ENCODE peak calls at places on chromosomes 1 and 21, in eight cellular contexts. E, A, H, L, M, T, U and P are unnamed samples.

GRCh38 chr1:20342294-20343148 is 51.8 kb downstream of the VWA5B1 start:
- DNase-seq in A (no peak), U (no peak), E (peak), H (no peak), T (no peak), L (no peak), M (no peak), P (no peak)

GRCh38 chr1:225899044-225899925 is 10.3 kb upstream of the LEFTY1 start:
- DNase-seq in A (no peak), L (no peak), T (no peak), E (no peak), U (no peak), M (no peak), H (peak), P (no peak)

GRCh38 chr1:166017395-166017794 is 149.4 kb downstream of the FAM78B start:
- DNase-seq in T (no peak), A (no peak), M (no peak), L (no peak), H (peak), E (no peak), U (no peak), P (no peak)

GRCh38 chr1:243946946-243947345 is 96.9 kb upstream of the AKT3 start:
- DNase-seq in E (no peak), L (no peak), U (no peak), A (no peak), T (peak), M (no peak), H (peak), P (peak)

GRCh38 chr1:1788136-1788535 is 9.9 kb upstream of the NADK start:
- DNase-seq in T (no peak), A (no peak), E (no peak), L (no peak), H (no peak), U (no peak), M (no peak), P (no peak)

GRCh38 chr1:17520041-17520440 is 19.5 kb upstream of the ARHGEF10L start:
- DNase-seq in M (peak), T (no peak), E (no peak), A (no peak), U (no peak), H (no peak), L (no peak), P (no peak)

GRCh38 chr1:44407430-44408180 is 2.5 kb downstream of the RNF220 start:
- DNase-seq in T (no peak), A (no peak), E (peak), M (no peak), L (peak), H (peak), U (no peak), P (no peak)

GRCh38 chr1:24536391-24536840 is 19.5 kb upstream of the NCMAP start:
- DNase-seq in U (no peak), L (no peak), E (peak), T (peak), A (no peak), H (no peak), M (peak), P (no peak)

GRCh38 chr1:21605964-21606705 is 63.0 kb downstream of the RAP1GAP start:
- DNase-seq in M (no peak), T (no peak), A (no peak), E (no peak), L (no peak), U (no peak), H (no peak), P (no peak)

GRCh38 chr21:45327458-45328197 is 39.9 kb upstream of the POFUT2 start:
- DNase-seq in M (no peak), H (no peak), U (peak), T (no peak), E (peak), A (no peak), L (peak), P (peak)

GRCh38 chr1:83799474-83800085 is 199.4 kb downstream of the TTLL7 start:
- DNase-seq in M (no peak), E (no peak), T (no peak), H (no peak), L (no peak), A (no peak), U (no peak), P (no peak)

GRCh38 chr1:33502726-33503125 is 30.3 kb downstream of the ZSCAN20 start:
- DNase-seq in T (peak), H (no peak), L (no peak), M (peak), U (no peak), E (no peak), A (no peak), P (no peak)

GRCh38 chr1:221458430-221459156 is 283.3 kb downstream of the DUSP10 start:
- DNase-seq in T (peak), E (no peak), H (no peak), U (no peak), A (no peak), L (no peak), M (peak), P (no peak)

GRCh38 chr1:150612014-150612345 is 17.4 kb downstream of the ENSA start:
- DNase-seq in M (no peak), A (no peak), H (no peak), U (no peak), E (no peak), L (no peak), T (no peak), P (no peak)

GRCh38 chr1:234175363-234175762 is 197.9 kb upstream of the COA6 start:
- DNase-seq in M (no peak), A (no peak), E (no peak), L (no peak), H (no peak), T (no peak), U (no peak), P (no peak)

GRCh38 chr1:56285554-56286402 is 293.6 kb downstream of the PLPP3 start:
- DNase-seq in U (no peak), T (peak), M (no peak), L (no peak), A (no peak), H (no peak), E (no peak), P (no peak)

GRCh38 chr1:74498901-74499300 is 13.5 kb downstream of the LRRC53 start:
- DNase-seq in E (no peak), M (no peak), H (no peak), A (no peak), L (no peak), T (no peak), U (no peak), P (no peak)

GRCh38 chr1:11337536-11338350 is 64.7 kb downstream of the UBIAD1 start:
- DNase-seq in A (no peak), H (peak), U (peak), T (peak), M (peak), E (peak), L (no peak), P (no peak)

GRCh38 chr21:45224189-45224938 is 63.3 kb downstream of the POFUT2 start:
- DNase-seq in H (no peak), U (no peak), E (no peak), L (no peak), M (no peak), T (no peak), A (no peak), P (no peak)

GRCh38 chr1:39973503-39974135 is 18.7 kb downstream of the MFSD2A start:
- DNase-seq in T (peak), A (no peak), L (peak), U (peak), M (peak), E (peak), H (peak), P (peak)

GRCh38 chr21:34743831-34744230 is 75.0 kb downstream of the CLIC6 start:
- DNase-seq in M (peak), A (no peak), U (no peak), H (no peak), T (peak), L (no peak), E (no peak), P (no peak)

GRCh38 chr1:234396871-234397270 is 23.6 kb downstream of the COA6 start:
- DNase-seq in L (no peak), T (no peak), E (no peak), A (no peak), H (no peak), M (no peak), U (no peak), P (no peak)

GRCh38 chr1:160829766-160830165 is 32.9 kb downstream of the CD244 start:
- DNase-seq in U (no peak), A (no peak), H (no peak), M (no peak), T (no peak), E (no peak), L (no peak), P (peak)

GRCh38 chr1:225250432-225250831 is 177.4 kb downstream of the LBR start:
- DNase-seq in H (no peak), L (no peak), U (no peak), M (no peak), T (no peak), E (no peak), A (no peak), P (no peak)

GRCh38 chr21:44533891-44534627 is 5.9 kb downstream of the KRTAP10-1 start:
- DNase-seq in L (no peak), H (no peak), M (no peak), E (no peak), T (no peak), U (no peak), A (no peak), P (no peak)

GRCh38 chr1:232378266-232379041 is 251.5 kb downstream of the SIPA1L2 start:
- DNase-seq in M (no peak), L (no peak), E (no peak), A (no peak), U (no peak), T (no peak), H (no peak), P (no peak)

GRCh38 chr1:237759371-237759770 is 131.4 kb downstream of the ZP4 start:
- DNase-seq in T (no peak), E (no peak), M (peak), H (no peak), L (no peak), A (no peak), U (no peak), P (no peak)

GRCh38 chr1:55088413-55088812 is 49.1 kb downstream of the PCSK9 start:
- DNase-seq in L (no peak), M (peak), E (no peak), H (no peak), U (no peak), T (no peak), A (no peak), P (no peak)

GRCh38 chr1:229784834-229785233 is 158.8 kb downstream of the URB2 start:
- DNase-seq in E (no peak), T (no peak), M (no peak), L (no peak), H (no peak), A (no peak), U (no peak), P (no peak)

GRCh38 chr1:194076646-194077045 is 890.2 kb upstream of the B3GALT2 start:
- DNase-seq in M (peak), E (no peak), A (no peak), U (no peak), H (no peak), T (peak), L (no peak), P (no peak)

GRCh38 chr1:208183977-208184901 is 59.9 kb downstream of the PLXNA2 start:
- DNase-seq in L (no peak), H (no peak), E (no peak), A (no peak), M (peak), T (peak), U (no peak), P (no peak)

GRCh38 chr1:228315945-228316588 is 90.6 kb downstream of the TRIM11 start:
- DNase-seq in E (peak), A (no peak), L (peak), M (no peak), H (peak), T (no peak), U (peak), P (peak)

GRCh38 chr1:59769412-59770095 is 45.2 kb upstream of the HOOK1 start:
- DNase-seq in L (no peak), U (no peak), H (no peak), E (no peak), M (no peak), A (no peak), T (no peak), P (no peak)

GRCh38 chr1:59768752-59769411 is 45.9 kb upstream of the HOOK1 start:
- DNase-seq in U (no peak), H (no peak), M (peak), T (no peak), A (no peak), E (no peak), L (no peak), P (no peak)

GRCh38 chr1:59765036-59765730 is 49.6 kb upstream of the HOOK1 start:
- DNase-seq in M (peak), E (no peak), U (no peak), L (no peak), T (no peak), H (no peak), A (no peak), P (no peak)

GRCh38 chr1:59766463-59766862 is 48.3 kb upstream of the HOOK1 start:
- DNase-seq in U (no peak), T (no peak), E (no peak), M (no peak), L (no peak), A (no peak), H (no peak), P (no peak)

DNA sequence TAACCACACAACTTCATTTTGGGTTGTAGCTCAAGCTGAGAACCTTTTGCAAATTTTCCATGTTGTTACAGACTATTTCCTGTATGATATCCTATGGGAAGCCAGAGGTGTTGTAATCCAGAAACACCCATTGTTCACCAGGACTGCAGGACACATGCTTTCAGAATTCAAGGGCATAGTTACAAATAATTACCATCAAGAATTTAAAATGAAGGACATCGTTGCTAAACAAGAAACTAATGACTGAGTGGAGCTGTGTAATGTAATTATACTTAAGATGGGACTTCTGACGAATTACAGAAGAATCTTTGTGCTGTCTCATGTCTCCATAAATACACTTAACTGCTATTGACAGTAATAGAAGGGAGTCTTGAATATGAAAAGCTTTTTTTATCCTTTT is 47.6 kb upstream of the HOOK1 start:
- DNase-seq in M (peak), E (no peak), L (no peak), U (no peak), H (no peak), A (no peak), T (peak), P (no peak)
- TF ChIP-seq CTCF in M (no peak), E (no peak), L (no peak), U (no peak), H (no peak), A (no peak), T (no peak), P (no peak)

GRCh38 chr21:37642493-37642892 is 273.8 kb downstream of the KCNJ6 start:
- DNase-seq in U (no peak), L (no peak), A (no peak), T (no peak), H (peak), M (peak), E (no peak), P (no peak)
- TF ChIP-seq CTCF in U (no peak), L (peak), A (no peak), T (no peak), H (peak), M (peak), E (no peak), P (peak)

GRCh38 chr21:36596174-36596573 is 102.7 kb upstream of the SIM2 start:
- DNase-seq in T (no peak), E (no peak), U (no peak), A (no peak), L (no peak), M (no peak), H (no peak), P (no peak)
- TF ChIP-seq CTCF in T (no peak), E (no peak), U (no peak), A (no peak), L (no peak), M (no peak), H (no peak), P (no peak)

GRCh38 chr1:240739754-240740153 is 127.8 kb upstream of the GREM2 start:
- DNase-seq in M (no peak), T (no peak), A (no peak), H (no peak), U (no peak), L (no peak), E (no peak), P (no peak)

GRCh38 chr1:240743696-240744095 is 131.7 kb upstream of the GREM2 start:
- DNase-seq in L (no peak), H (peak), E (no peak), M (no peak), T (no peak), U (no peak), A (no peak), P (no peak)

GRCh38 chr1:240737268-240737667 is 125.3 kb upstream of the GREM2 start:
- DNase-seq in T (no peak), E (no peak), H (no peak), M (no peak), L (no peak), U (no peak), A (no peak), P (no peak)

GRCh38 chr1:240737761-240738265 is 125.9 kb upstream of the GREM2 start:
- DNase-seq in E (no peak), T (no peak), M (no peak), H (no peak), U (no peak), A (no peak), L (no peak), P (no peak)

GRCh38 chr1:240739139-240739538 is 127.2 kb upstream of the GREM2 start:
- DNase-seq in T (peak), U (no peak), M (no peak), L (no peak), E (no peak), H (no peak), A (no peak), P (no peak)
- TF ChIP-seq CTCF in T (no peak), U (no peak), M (no peak), L (no peak), E (no peak), H (no peak), A (no peak), P (no peak)

GRCh38 chr1:36751525-36751924 is 268.8 kb upstream of the CSF3R start:
- DNase-seq in U (no peak), A (no peak), T (no peak), M (no peak), L (no peak), H (no peak), E (no peak), P (no peak)

GRCh38 chr1:36754366-36754765 is 271.7 kb upstream of the CSF3R start:
- DNase-seq in U (no peak), A (no peak), L (no peak), M (no peak), H (no peak), T (no peak), E (peak), P (no peak)

GRCh38 chr1:36752431-36752830 is 269.7 kb upstream of the CSF3R start:
- DNase-seq in T (no peak), H (no peak), A (no peak), U (no peak), E (peak), M (no peak), L (no peak), P (no peak)

GRCh38 chr1:36752891-36753361 is 270.2 kb upstream of the CSF3R start:
- DNase-seq in L (no peak), T (no peak), M (no peak), E (peak), H (no peak), A (no peak), U (no peak), P (no peak)

GRCh38 chr1:36753451-36753850 is 270.7 kb upstream of the CSF3R start:
- DNase-seq in E (peak), T (no peak), U (no peak), H (no peak), A (no peak), L (no peak), M (no peak), P (no peak)
- TF ChIP-seq CTCF in E (no peak), T (no peak), U (no peak), H (no peak), A (no peak), L (no peak), M (no peak), P (no peak)

DNA sequence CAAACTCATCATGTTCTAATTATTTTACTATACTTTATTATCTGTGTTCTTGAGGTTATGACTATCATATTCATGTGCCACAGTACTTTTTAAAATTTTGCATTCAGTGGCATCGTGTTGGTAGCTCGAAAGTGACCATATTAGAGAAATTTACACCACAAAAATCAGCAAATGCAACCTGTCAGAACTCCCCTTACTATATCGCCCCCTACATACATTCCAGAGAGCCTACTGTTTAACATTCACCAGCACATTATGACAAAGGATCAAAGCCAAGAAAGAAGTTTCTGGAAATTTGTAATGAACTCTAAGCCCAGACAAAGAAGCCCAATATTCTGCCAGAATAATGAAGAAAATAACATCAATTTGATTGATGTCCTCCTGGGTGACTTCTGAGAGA is 909.3 kb downstream of the LTN1 start:
- DNase-seq in T (no peak), A (no peak), U (no peak), H (no peak), M (no peak), E (no peak), L (no peak), P (no peak)
- TF ChIP-seq CTCF in T (no peak), A (no peak), U (no peak), H (no peak), M (no peak), E (no peak), L (no peak), P (no peak)

GRCh38 chr1:14994841-14995437 is 158.6 kb upstream of the TMEM51 start:
- DNase-seq in H (no peak), A (no peak), E (no peak), U (no peak), T (no peak), M (no peak), L (no peak), P (no peak)
- TF ChIP-seq CTCF in H (no peak), A (no peak), E (no peak), U (no peak), T (no peak), M (no peak), L (no peak), P (no peak)

GRCh38 chr1:172532700-172533510 is at the start of gene SUCO:
- DNase-seq in H (peak), M (peak), T (peak), E (peak), U (peak), L (peak), A (peak), P (peak)
- TF ChIP-seq CTCF in H (peak), M (peak), T (peak), E (no peak), U (peak), L (no peak), A (peak), P (peak)